ENCODE peak calls at places on chromosomes 13 and 19, in four cellular contexts. Y, X, I and G are unnamed samples.

GRCh38 chr13:64371461-64371860 is 2858.7 kb downstream of the PCDH9 start:
- DNase-seq in X (no peak), I (no peak), Y (no peak), G (no peak)

GRCh38 chr19:35090160-35090794 is 25.3 kb upstream of the FXYD3 start:
- DNase-seq in I (peak; percentile 78), Y (peak; percentile 36), X (no peak), G (peak; percentile 28)

GRCh38 chr13:23993439-23993980 is 96.2 kb upstream of the C1QTNF9B start:
- DNase-seq in Y (no peak), I (no peak), X (no peak), G (no peak)

GRCh38 chr19:6528544-6529121 is 2.2 kb upstream of the TNFSF9 start:
- DNase-seq in Y (peak; percentile 70), X (no peak), I (no peak), G (no peak)

GRCh38 chr13:44899967-44900366 is 89.3 kb downstream of the NUFIP1 start:
- DNase-seq in X (no peak), Y (no peak), I (no peak), G (no peak)

GRCh38 chr13:22800726-22801401 is 379.9 kb upstream of the SGCG start:
- DNase-seq in I (no peak), X (no peak), Y (peak; percentile 44), G (no peak)

GRCh38 chr19:6015841-6016545 is 38.1 kb upstream of the RANBP3 start:
- DNase-seq in I (no peak), X (no peak), Y (no peak), G (no peak)

GRCh38 chr19:1683869-1684572 is 31.6 kb upstream of the TCF3 start:
- DNase-seq in I (no peak), Y (no peak), X (no peak), G (no peak)

GRCh38 chr19:17294051-17294891 is 9.0 kb downstream of the ABHD8 start:
- DNase-seq in I (peak; percentile 48), X (no peak), Y (no peak), G (no peak)

GRCh38 chr13:24737042-24737441 is 26.9 kb upstream of the RNF17 start:
- DNase-seq in I (peak; percentile 45), Y (no peak), X (no peak), G (no peak)

GRCh38 chr19:35716985-35717664 is 678 bp upstream of the KMT2B start:
- DNase-seq in X (peak; percentile 84), I (no peak), Y (peak; percentile 95), G (peak; percentile 78)

GRCh38 chr13:114119196-114119595 is 13.2 kb downstream of the RASA3 start:
- DNase-seq in I (peak; percentile 77), X (no peak), Y (peak; percentile 48), G (no peak)

GRCh38 chr13:94312511-94313191 is 166.8 kb downstream of the DCT start:
- DNase-seq in I (peak; percentile 56), Y (no peak), X (no peak), G (no peak)

GRCh38 chr13:23922005-23922932 is 25.0 kb upstream of the C1QTNF9B start:
- DNase-seq in I (no peak), X (no peak), Y (no peak), G (no peak)

GRCh38 chr13:83905641-83906040 is 23.4 kb upstream of the SLITRK1 start:
- DNase-seq in X (no peak), I (no peak), Y (no peak), G (no peak)

GRCh38 chr13:42970824-42971669 is 21.0 kb downstream of the EPSTI1 start:
- DNase-seq in X (no peak), I (peak; percentile 71), Y (no peak), G (no peak)

GRCh38 chr19:43768273-43769050 is 12.3 kb downstream of the KCNN4 start:
- DNase-seq in I (no peak), X (no peak), Y (no peak), G (no peak)

GRCh38 chr19:49954092-49954825 is 6.7 kb downstream of the SIGLEC11 start:
- DNase-seq in X (no peak), I (no peak), Y (no peak), G (no peak)

GRCh38 chr13:86020350-86021002 is 221.3 kb upstream of the SLITRK6 start:
- DNase-seq in X (no peak), Y (no peak), I (no peak), G (no peak)

GRCh38 chr13:83883061-83883523 is 818 bp upstream of the SLITRK1 start:
- DNase-seq in I (peak; percentile 58), X (no peak), Y (no peak), G (no peak)

GRCh38 chr19:31271569-31271911 is 77.7 kb downstream of the TSHZ3 start:
- DNase-seq in X (no peak), Y (no peak), I (no peak), G (no peak)

GRCh38 chr19:55488986-55489710 is 912 bp downstream of the SSC5D start:
- DNase-seq in I (no peak), Y (no peak), X (no peak), G (no peak)

GRCh38 chr13:97067342-97067895 is 73.1 kb upstream of the OXGR1 start:
- DNase-seq in X (no peak), I (no peak), Y (no peak), G (no peak)
- TF ChIP-seq CTCF in X (peak; percentile 26), I (peak; percentile 22), Y (no peak), G (no peak)

GRCh38 chr19:3062165-3063105 is at the start of gene TLE5:
- DNase-seq in Y (peak; percentile 79), I (peak; percentile 80), X (no peak), G (no peak)
- TF ChIP-seq CTCF in Y (no peak), I (no peak), X (no peak), G (no peak)

DNA sequence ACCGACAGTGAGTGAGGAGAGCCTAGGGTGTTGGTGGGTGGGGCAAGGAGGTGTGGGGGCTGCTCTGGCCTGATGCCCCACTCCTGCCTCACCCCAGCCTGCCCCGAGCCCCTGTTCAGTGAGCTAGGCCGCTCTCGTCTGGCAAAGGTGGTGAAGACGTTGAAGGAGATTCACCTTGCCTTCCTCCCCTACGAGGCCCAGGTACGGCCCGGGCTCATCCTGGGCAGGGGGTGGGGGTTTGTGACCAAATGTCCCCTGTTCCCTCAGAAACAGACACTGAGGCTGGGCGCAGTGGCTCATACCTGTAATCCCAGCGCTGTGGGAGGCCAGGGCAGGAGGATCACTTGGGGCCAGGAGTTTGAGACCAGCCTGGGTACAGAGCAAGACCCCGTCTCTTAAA is 3.9 kb downstream of the STXBP2 start:
- DNase-seq in Y (no peak), X (no peak), I (no peak), G (no peak)
- TF ChIP-seq CTCF in Y (no peak), X (no peak), I (no peak), G (no peak)

DNA sequence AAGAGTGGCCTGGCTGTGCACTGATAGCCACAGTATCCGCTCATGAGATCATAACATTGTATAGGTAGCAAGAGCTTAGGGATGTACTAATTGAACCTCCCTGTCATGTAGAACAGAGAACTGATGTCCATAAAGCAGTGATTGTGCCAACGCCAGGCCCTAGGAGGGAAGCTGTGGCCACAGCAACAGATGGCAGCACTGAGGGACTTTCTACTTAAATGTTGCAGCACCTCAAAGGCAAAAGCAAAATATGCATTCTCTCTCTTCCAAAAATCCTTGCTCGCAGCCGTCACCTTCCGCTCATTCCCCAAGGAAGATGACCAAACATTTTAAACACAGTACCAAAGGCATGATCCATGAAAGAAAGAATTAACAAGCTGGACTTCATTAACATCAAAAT is 32.3 kb downstream of the COL4A1 start:
- DNase-seq in X (no peak), I (peak; percentile 38), Y (peak; percentile 40), G (no peak)
- TF ChIP-seq CTCF in X (peak; percentile 26), I (peak; percentile 39), Y (peak; percentile 53), G (no peak)

GRCh38 chr19:7679017-7679720 is 1.5 kb upstream of the TRAPPC5 start:
- DNase-seq in X (no peak), Y (no peak), I (no peak), G (no peak)
- TF ChIP-seq CTCF in X (no peak), Y (no peak), I (no peak), G (no peak)

GRCh38 chr19:53409505-53410204 is 14.7 kb downstream of the ZNF765 start:
- DNase-seq in I (no peak), X (no peak), Y (no peak), G (no peak)
- TF ChIP-seq CTCF in I (no peak), X (no peak), Y (no peak), G (no peak)

DNA sequence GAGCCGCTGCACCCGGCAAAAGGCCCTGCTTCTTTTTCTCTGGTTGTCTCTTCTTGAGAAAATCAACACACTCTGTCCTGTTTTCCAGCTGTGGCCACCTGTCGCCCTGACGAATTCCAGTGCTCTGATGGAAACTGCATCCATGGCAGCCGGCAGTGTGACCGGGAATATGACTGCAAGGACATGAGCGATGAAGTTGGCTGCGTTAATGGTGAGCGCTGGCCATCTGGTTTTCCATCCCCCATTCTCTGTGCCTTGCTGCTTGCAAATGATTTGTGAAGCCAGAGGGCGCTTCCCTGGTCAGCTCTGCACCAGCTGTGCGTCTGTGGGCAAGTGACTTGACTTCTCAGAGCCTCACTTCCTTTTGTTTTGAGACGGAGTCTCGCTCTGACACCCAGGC is 17.2 kb downstream of the LDLR start:
- DNase-seq in Y (peak; percentile 74), X (no peak), I (no peak), G (no peak)
- TF ChIP-seq CTCF in Y (peak; percentile 15), X (no peak), I (no peak), G (no peak)

DNA sequence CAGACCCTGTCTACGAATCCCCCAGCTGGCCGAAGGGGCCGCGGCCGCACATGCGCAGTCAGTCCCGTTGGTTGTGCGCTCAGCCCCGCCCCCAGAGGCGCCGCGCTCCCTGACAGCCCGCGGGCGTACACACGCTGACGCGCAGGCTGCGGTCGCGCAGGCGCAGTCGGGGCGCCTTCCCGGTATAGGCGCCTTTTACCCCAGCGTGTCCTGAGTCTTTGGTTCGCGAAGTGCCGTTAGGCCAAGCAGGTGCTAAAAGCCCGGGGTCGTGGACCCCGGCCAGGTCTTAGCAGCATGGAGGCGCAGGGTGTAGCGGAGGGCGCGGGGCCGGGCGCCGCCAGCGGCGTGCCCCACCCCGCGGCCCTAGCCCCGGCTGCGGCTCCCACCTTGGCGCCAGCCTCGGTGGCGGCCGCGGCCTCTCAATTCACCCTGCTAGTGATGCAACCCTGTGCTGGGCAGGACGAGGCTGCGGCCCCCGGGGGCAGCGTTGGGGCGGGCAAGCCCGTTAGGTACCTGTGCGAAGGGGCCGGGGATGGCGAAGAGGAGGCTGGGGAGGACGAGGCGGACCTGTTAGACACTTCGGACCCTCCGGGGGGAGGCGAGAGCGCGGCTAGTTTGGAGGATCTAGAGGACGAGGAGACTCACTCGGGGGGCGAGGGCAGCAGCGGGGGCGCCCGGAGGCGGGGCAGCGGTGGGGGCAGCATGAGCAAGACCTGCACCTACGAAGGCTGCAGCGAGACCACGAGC is at the start of gene RFXAP:
- DNase-seq in Y (peak; percentile 92), X (peak; percentile 77), I (peak; percentile 97), G (peak; percentile 97)
- TF ChIP-seq CTCF in Y (no peak), X (no peak), I (peak; percentile 22), G (no peak)

GRCh38 chr19:8593931-8594330 is 16.6 kb downstream of the ADAMTS10 start:
- DNase-seq in X (no peak), I (no peak), Y (no peak), G (no peak)
- TF ChIP-seq CTCF in X (peak; percentile 7), I (peak; percentile 17), Y (no peak), G (peak; percentile 14)